ENCODE peak calls at places on chromosomes 3 and 15, in ten cellular contexts. O, A, Q, I, F, S, Z, H, X and V are unnamed samples.

GRCh38 chr3:45715945-45716344 is 26.7 kb downstream of the SACM1L start:
- DNase-seq in A (no peak), S (peak; percentile 45), I (no peak), X (no peak), H (no peak), Z (no peak), O (no peak), Q (no peak), F (no peak), V (no peak)

GRCh38 chr3:157542711-157543485 is 39.7 kb upstream of the VEPH1 start:
- DNase-seq in S (peak; percentile 55), I (peak; percentile 77), Z (peak; percentile 72), O (no peak), F (no peak), H (peak; percentile 93), X (peak; percentile 84), Q (no peak), A (no peak), V (peak; percentile 67)

GRCh38 chr3:196740476-196741400 is 1.1 kb downstream of the PAK2 start:
- DNase-seq in H (no peak), Q (no peak), F (no peak), O (peak; percentile 52), S (peak; percentile 42), I (no peak), A (no peak), X (peak; percentile 59), Z (peak; percentile 69), V (no peak)

GRCh38 chr3:193970773-193971206 is 165.2 kb upstream of the HES1 start:
- DNase-seq in F (no peak), O (no peak), Z (no peak), S (no peak), A (no peak), H (no peak), X (no peak), I (no peak), Q (no peak), V (no peak)

GRCh38 chr3:42688487-42689420 is 3.4 kb downstream of the KLHL40 start:
- DNase-seq in H (peak; percentile 55), S (no peak), I (no peak), F (no peak), A (no peak), Q (no peak), X (no peak), Z (no peak), O (no peak), V (no peak)

GRCh38 chr3:123258811-123259420 is 57.2 kb downstream of the SEC22A start:
- DNase-seq in I (no peak), A (no peak), H (no peak), Z (no peak), F (no peak), X (no peak), S (peak; percentile 34), O (peak; percentile 15), Q (no peak), V (no peak)

GRCh38 chr3:3109407-3110298 is 521 bp downstream of the IL5RA start:
- DNase-seq in I (no peak), H (no peak), O (no peak), S (no peak), F (no peak), Q (no peak), A (no peak), X (no peak), Z (no peak), V (no peak)

GRCh38 chr3:190585771-190586630 is 72.1 kb downstream of the IL1RAP start:
- DNase-seq in Q (no peak), Z (peak; percentile 53), H (no peak), O (no peak), F (peak; percentile 94), I (no peak), X (no peak), S (peak; percentile 94), A (peak; percentile 11), V (no peak)

GRCh38 chr15:25863067-25863967 is at the start of gene ATP10A:
- DNase-seq in S (peak; percentile 40), O (peak; percentile 40), I (peak; percentile 44), Q (peak; percentile 63), F (no peak), Z (peak; percentile 73), H (peak; percentile 72), A (no peak), X (no peak), V (no peak)

GRCh38 chr15:101090460-101090853 is 161.4 kb downstream of the CHSY1 start:
- DNase-seq in O (no peak), X (no peak), A (no peak), I (no peak), H (no peak), Q (no peak), F (no peak), Z (no peak), S (no peak), V (no peak)

GRCh38 chr3:119240101-119240581 is 537 bp downstream of the B4GALT4 start:
- DNase-seq in I (peak; percentile 21), Q (no peak), F (no peak), H (no peak), X (peak; percentile 82), O (peak; percentile 24), Z (peak; percentile 73), S (no peak), A (no peak), V (no peak)

GRCh38 chr15:42457445-42458442 is 33.2 kb downstream of the ZNF106 start:
- DNase-seq in Z (peak; percentile 95), Q (no peak), A (peak; percentile 40), F (peak; percentile 69), I (peak; percentile 50), S (peak; percentile 93), O (no peak), H (peak; percentile 81), X (peak; percentile 40), V (peak; percentile 92)

GRCh38 chr15:38565287-38565670 is 665 bp upstream of the RASGRP1 start:
- DNase-seq in O (no peak), F (no peak), A (no peak), I (no peak), Z (no peak), H (no peak), Q (no peak), S (no peak), X (no peak), V (no peak)

GRCh38 chr15:60477164-60477563 is 1.8 kb downstream of the ICE2 start:
- DNase-seq in F (no peak), I (no peak), H (no peak), S (no peak), Z (no peak), A (no peak), Q (no peak), X (no peak), O (no peak), V (no peak)
- H3K4me3 ChIP-seq in F (no peak overlapping the region), I (no peak overlapping the region), H (no peak overlapping the region), S (no peak overlapping the region), Z (peak overlapping the region; percentile 82), A (peak overlapping the region; percentile 94), Q (no peak overlapping the region), X (no peak overlapping the region), O (no peak overlapping the region), V (no peak overlapping the region)

DNA sequence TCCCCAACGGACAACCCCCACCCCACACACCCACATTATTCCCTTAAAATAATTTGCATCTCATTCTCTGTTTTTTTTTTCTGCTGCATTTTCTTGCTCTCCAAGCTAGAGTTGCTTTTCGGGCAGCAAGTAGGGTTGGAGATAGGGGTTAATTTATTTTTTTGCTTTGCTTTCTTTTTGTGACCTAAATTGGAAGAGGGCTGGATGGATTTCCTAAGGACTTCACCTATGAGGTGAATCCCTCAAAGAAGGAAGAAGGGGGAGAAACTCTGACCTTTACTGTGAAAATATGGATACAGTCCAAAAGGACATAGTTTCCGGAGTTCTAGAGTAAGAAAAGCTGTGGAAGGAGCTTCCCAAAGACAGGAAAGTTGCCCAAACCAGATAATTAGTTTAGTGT is 6.7 kb downstream of the SOX2 start:
- DNase-seq in S (no peak), I (no peak), F (no peak), Q (no peak), X (no peak), A (no peak), O (no peak), Z (no peak), H (no peak), V (no peak)
- H3K27me3 ChIP-seq in S (peaks cover 75% of the 10 kb centered on the region), I (peaks cover 100% of the 10 kb centered on the region), F (peaks cover 79% of the 10 kb centered on the region), Q (peaks cover 68% of the 10 kb centered on the region), X (peaks cover 87% of the 10 kb centered on the region), A (peaks cover 66% of the 10 kb centered on the region), O (peaks cover 57% of the 10 kb centered on the region), Z (no peaks in the 10 kb centered on the region), H (peaks cover 12% of the 10 kb centered on the region), V (peaks cover 31% of the 10 kb centered on the region)

GRCh38 chr15:89664951-89665350 is 9.7 kb upstream of the KIF7 start:
- DNase-seq in O (no peak), F (no peak), X (no peak), I (no peak), H (no peak), S (no peak), A (no peak), Q (no peak), Z (no peak), V (no peak)

GRCh38 chr15:89666858-89667705 is 11.8 kb upstream of the KIF7 start:
- DNase-seq in X (no peak), O (no peak), S (no peak), Q (no peak), I (no peak), Z (no peak), H (no peak), A (no peak), F (no peak), V (peak; percentile 54)

GRCh38 chr15:89664441-89664840 is 9.2 kb upstream of the KIF7 start:
- DNase-seq in I (no peak), Q (no peak), F (no peak), S (no peak), A (no peak), X (no peak), O (no peak), H (no peak), Z (no peak), V (no peak)

GRCh38 chr15:89666147-89666857 is 11.0 kb upstream of the KIF7 start:
- DNase-seq in Q (no peak), O (no peak), A (no peak), Z (no peak), I (no peak), S (no peak), H (no peak), F (no peak), X (no peak), V (no peak)

GRCh38 chr15:89665449-89666146 is 10.3 kb upstream of the KIF7 start:
- DNase-seq in H (peak; percentile 91), A (no peak), O (no peak), I (peak; percentile 76), X (peak; percentile 58), Z (peak; percentile 82), Q (no peak), F (no peak), S (peak; percentile 16), V (no peak)
- H3K4me3 ChIP-seq in H (peak overlapping the region; percentile 45), A (peak overlapping the region; percentile 65), O (no peak overlapping the region), I (peak overlapping the region; percentile 59), X (peak overlapping the region; percentile 30), Z (peak overlapping the region; percentile 45), Q (no peak overlapping the region), F (peak overlapping the region; percentile 23), S (peak overlapping the region; percentile 52), V (peak overlapping the region; percentile 55)

DNA sequence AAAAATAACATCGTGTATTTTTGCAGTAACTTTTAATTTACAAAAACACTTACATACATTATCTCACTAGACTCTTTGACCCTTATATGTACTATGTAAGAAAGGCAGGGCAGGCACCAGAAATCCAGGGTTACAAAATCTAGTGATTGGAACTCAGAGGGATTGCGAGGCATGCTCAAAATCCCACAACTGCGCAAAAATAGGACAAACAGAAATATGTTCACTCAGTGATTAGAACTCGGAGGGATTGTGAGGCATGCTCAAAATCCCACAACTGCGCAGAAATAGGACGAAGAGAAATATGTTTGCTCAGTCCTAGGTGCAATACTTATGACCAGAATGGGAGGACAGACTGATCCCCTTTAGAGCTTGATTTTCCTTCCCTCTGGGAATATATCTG is 79.2 kb upstream of the TGFBR2 start:
- DNase-seq in S (no peak), I (no peak), A (no peak), Z (no peak), O (no peak), F (no peak), H (no peak), Q (no peak), X (no peak), V (no peak)
- H3K27me3 ChIP-seq in S (no peaks in the 10 kb centered on the region), I (no peaks in the 10 kb centered on the region), A (no peaks in the 10 kb centered on the region), Z (no peaks in the 10 kb centered on the region), O (no peaks in the 10 kb centered on the region), F (no peaks in the 10 kb centered on the region), H (no peaks in the 10 kb centered on the region), Q (no peaks in the 10 kb centered on the region), X (no peaks in the 10 kb centered on the region), V (no peaks in the 10 kb centered on the region)